ENCODE peak calls at places on chromosomes 16 and 17, in four cellular contexts. Z is GM23248, J is SJSA1, G is PC-9. E is an unnamed sample.

GRCh38 chr17:4148611-4149308 is 5.8 kb downstream of the CYB5D2 start:
- DNase-seq in Z (no peak), J (no peak), G (no peak), E (no peak)

GRCh38 chr16:12247811-12248210 is 271.3 kb downstream of the SNX29 start:
- DNase-seq in G (no peak), J (no peak), Z (no peak), E (no peak)

GRCh38 chr17:78903101-78903779 is at the start of gene CEP295NL:
- DNase-seq in Z (peak), G (no peak), J (no peak), E (no peak)

GRCh38 chr17:70658324-70658723 is 489.0 kb downstream of the KCNJ2 start:
- DNase-seq in J (no peak), Z (no peak), G (no peak), E (no peak)

GRCh38 chr16:68090109-68090508 is 4.9 kb downstream of the NFATC3 start:
- DNase-seq in Z (no peak), G (no peak), J (no peak), E (no peak)

GRCh38 chr16:23128056-23128455 is 21.2 kb downstream of the USP31 start:
- DNase-seq in G (no peak), J (no peak), Z (peak), E (no peak)

GRCh38 chr16:51261919-51262318 is 110.8 kb upstream of the SALL1 start:
- DNase-seq in Z (no peak), G (no peak), J (no peak), E (no peak)

GRCh38 chr16:88940196-88941050 is 36.6 kb downstream of the CBFA2T3 start:
- DNase-seq in G (no peak), Z (peak), J (no peak), E (no peak)

GRCh38 chr17:80866050-80866793 is 125.4 kb upstream of the CHMP6 start:
- DNase-seq in G (no peak), J (peak), Z (peak), E (no peak)

GRCh38 chr17:7021993-7022778 is 664 bp upstream of the BCL6B start:
- DNase-seq in J (peak), Z (peak), G (no peak), E (no peak)
- H3K4me3 ChIP-seq in J (peak), Z (peak), G (no peak), E (no peak)

DNA sequence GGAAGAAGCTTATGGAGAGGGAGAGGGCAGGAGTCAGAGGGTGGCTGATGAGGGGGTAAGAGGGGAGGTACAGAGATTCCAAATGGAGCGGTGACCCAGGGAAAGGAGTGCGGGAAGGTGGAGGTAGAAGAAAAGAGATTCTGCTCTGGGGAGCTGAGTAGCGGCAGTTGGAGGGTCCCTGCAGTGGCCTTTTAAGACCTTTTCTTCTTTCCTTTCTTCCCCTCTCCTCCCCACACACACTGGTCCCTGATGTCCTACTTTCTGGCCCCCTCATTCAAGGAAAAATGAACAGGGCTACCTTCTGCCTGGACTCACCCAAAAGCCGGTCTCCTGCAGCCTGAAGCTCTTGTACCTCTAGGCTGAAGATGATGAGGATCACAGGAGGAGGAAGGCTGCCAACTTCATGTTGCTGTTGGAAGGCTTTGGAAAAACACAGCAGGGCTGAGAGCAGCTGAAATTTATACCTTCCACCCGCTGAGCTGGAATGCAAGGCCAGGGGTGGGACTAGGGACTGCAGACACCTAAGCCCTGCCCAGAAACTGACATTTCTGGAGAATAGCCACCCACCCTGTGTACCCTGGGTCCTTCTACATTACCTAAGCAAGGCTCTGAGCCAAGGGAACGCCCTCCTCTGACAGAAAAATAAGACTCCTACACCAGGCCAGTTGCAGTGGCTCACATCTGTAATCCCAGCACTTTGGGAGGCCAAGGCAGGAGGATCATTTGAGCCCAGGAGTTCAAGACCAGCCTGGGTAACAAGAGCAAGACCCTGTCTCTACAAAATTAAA is 9.4 kb upstream of the HEATR6 start:
- DNase-seq in J (peak), G (peak), Z (peak), E (no peak)
- H3K4me3 ChIP-seq in J (peak), G (no peak), Z (peak), E (no peak)

GRCh38 chr17:74237321-74237720 is 23.9 kb downstream of the TTYH2 start:
- DNase-seq in G (no peak), J (no peak), Z (no peak), E (no peak)

GRCh38 chr17:74234482-74234881 is 21.1 kb downstream of the TTYH2 start:
- DNase-seq in Z (no peak), G (no peak), J (no peak), E (no peak)

GRCh38 chr17:74233937-74234336 is 20.6 kb downstream of the TTYH2 start:
- DNase-seq in J (no peak), Z (no peak), G (no peak), E (no peak)

GRCh38 chr17:74231846-74232713 is 18.7 kb downstream of the TTYH2 start:
- DNase-seq in J (no peak), G (no peak), Z (no peak), E (no peak)

DNA sequence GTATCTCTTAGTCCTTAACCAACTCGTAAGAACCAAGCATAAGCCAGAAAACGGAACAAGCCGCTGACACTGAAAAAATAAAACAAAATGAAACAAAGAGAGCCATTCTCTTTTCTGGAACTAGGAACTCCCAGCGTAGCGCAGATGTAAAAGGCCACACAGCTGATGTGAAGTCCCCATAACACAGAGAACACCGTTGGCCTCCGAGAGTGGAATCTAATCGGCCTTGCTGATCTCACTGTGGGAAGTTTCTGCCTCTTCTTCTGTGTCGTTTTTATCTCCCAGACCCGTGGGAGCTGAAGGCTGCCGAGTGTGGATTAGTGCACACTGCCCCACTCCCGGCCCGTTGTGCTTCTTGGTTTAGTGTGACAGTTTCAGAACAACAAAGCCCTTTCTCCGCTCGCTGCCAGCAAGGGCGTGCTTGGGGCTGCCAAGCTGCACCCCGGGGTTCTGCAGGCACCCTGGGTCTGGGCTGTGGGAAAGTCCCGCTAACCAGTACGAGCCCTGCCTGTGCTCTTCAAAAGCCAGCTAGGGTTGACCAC is 21.7 kb downstream of the TTYH2 start:
- DNase-seq in J (no peak), Z (no peak), G (no peak), E (no peak)
- H3K4me3 ChIP-seq in J (no peak), Z (no peak), G (no peak), E (no peak)

GRCh38 chr16:70380205-70380918 is 33.7 kb downstream of the DDX19A start:
- DNase-seq in G (peak), J (peak), Z (peak), E (peak)

GRCh38 chr16:70381604-70382342 is 35.1 kb downstream of the DDX19A start:
- DNase-seq in G (no peak), J (no peak), Z (no peak), E (no peak)

GRCh38 chr16:70380919-70381603 is 34.4 kb downstream of the DDX19A start:
- DNase-seq in Z (peak), G (peak), J (peak), E (peak)

GRCh38 chr16:70377782-70378181 is 31.1 kb downstream of the DDX19A start:
- DNase-seq in J (no peak), Z (no peak), G (no peak), E (no peak)

DNA sequence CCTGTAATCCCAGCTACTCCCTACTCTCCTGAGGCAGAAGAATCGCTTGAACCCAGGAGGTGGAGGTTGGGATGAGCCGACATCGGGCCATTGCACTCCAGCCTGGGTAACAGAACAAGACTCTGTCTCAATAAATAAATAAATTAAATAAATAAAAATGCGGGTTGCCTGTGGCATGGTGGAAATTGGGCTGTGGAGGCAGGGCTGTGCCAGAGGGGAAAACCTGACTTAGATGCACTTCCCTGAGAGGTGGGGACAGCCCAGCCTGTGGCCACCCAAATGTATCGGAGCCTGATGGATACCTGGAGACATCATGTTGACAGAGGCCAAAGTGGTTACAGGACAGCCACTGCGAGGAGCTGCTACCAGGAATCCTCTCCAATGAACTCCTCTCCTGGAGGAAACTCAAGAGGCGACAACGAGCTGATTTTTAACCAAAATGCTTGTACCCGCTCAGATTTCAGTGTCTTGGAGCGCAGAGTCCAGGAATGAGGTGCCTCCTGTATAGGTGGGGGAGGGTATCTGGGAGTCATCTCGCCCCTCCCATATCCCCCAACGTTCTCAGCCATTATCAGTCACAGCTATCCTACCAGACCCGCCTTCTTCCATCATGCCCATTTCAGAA is 32.3 kb downstream of the DDX19A start:
- DNase-seq in J (no peak), Z (no peak), G (no peak), E (no peak)
- H3K4me3 ChIP-seq in J (no peak), Z (no peak), G (no peak), E (no peak)

E was measured in HFF-Myc.